ENCODE peak calls at places on chromosomes 12 and 14, in five cellular contexts. G, R, P, C and M are unnamed samples.

GRCh38 chr12:108614041-108614440 is 16.2 kb upstream of the TMEM119 start:
- DNase-seq in P (no peak), G (no peak), C (no peak), R (no peak), M (no peak)

GRCh38 chr12:128930591-128930990 is 77.3 kb downstream of the GLT1D1 start:
- DNase-seq in G (no peak), P (no peak), C (no peak), R (no peak), M (no peak)

GRCh38 chr14:97280526-97280925 is 483.3 kb downstream of the VRK1 start:
- DNase-seq in R (no peak), G (no peak), P (no peak), C (no peak), M (no peak)

GRCh38 chr12:32080435-32080834 is 26.2 kb upstream of the BICD1 start:
- DNase-seq in P (no peak), G (no peak), R (no peak), C (peak; percentile 22), M (no peak)

GRCh38 chr12:4307593-4308333 is 13.2 kb upstream of the TIGAR start:
- DNase-seq in R (peak; percentile 92), P (peak; percentile 61), G (peak; percentile 79), C (peak; percentile 85), M (peak; percentile 75)

GRCh38 chr14:24481622-24482324 is 26.3 kb downstream of the CMA1 start:
- DNase-seq in R (peak; percentile 46), P (no peak), C (peak; percentile 52), G (peak; percentile 8), M (peak; percentile 41)

GRCh38 chr14:67857778-67858350 is 38.3 kb downstream of the RAD51B start:
- DNase-seq in R (no peak), C (no peak), P (no peak), G (no peak), M (no peak)

GRCh38 chr12:5736016-5736415 is 209.0 kb downstream of the ANO2 start:
- DNase-seq in P (no peak), R (no peak), G (no peak), C (no peak), M (no peak)

GRCh38 chr14:100580316-100581227 is 6.6 kb downstream of the BEGAIN start:
- DNase-seq in G (no peak), R (no peak), C (no peak), P (peak; percentile 6), M (no peak)

GRCh38 chr12:32309811-32310755 is 89.3 kb upstream of the FGD4 start:
- DNase-seq in C (peak; percentile 55), R (peak; percentile 49), P (no peak), G (peak; percentile 29), M (peak; percentile 75)

GRCh38 chr14:55062517-55063351 is 11.3 kb downstream of the MAPK1IP1L start:
- DNase-seq in P (peak; percentile 68), G (no peak), C (no peak), R (no peak), M (no peak)

GRCh38 chr12:51392556-51393237 is 1.5 kb upstream of the GALNT6 start:
- DNase-seq in R (peak; percentile 68), G (no peak), C (no peak), P (no peak), M (no peak)

GRCh38 chr12:129662184-129662583 is 241.6 kb downstream of the TMEM132D start:
- DNase-seq in C (no peak), P (no peak), G (no peak), R (no peak), M (no peak)

GRCh38 chr12:119179335-119180021 is 747 bp downstream of the HSPB8 start:
- DNase-seq in P (no peak), C (peak; percentile 89), G (peak; percentile 70), R (peak; percentile 83), M (no peak)

GRCh38 chr12:93380480-93381121 is 2.9 kb downstream of the NUDT4 start:
- DNase-seq in R (peak; percentile 40), C (no peak), G (peak; percentile 70), P (no peak), M (peak; percentile 21)

GRCh38 chr12:111166779-111167540 is 201.9 kb downstream of the PHETA1 start:
- DNase-seq in C (no peak), P (peak; percentile 73), G (no peak), R (no peak), M (no peak)

GRCh38 chr14:99633913-99634312 is 11.0 kb upstream of the HHIPL1 start:
- DNase-seq in P (no peak), C (no peak), R (no peak), G (no peak), M (no peak)

GRCh38 chr14:61526405-61527312 is 168.7 kb upstream of the HIF1A start:
- DNase-seq in R (peak; percentile 30), P (peak; percentile 59), C (peak; percentile 33), G (no peak), M (no peak)

GRCh38 chr12:43973993-43974392 is 138.1 kb downstream of the TMEM117 start:
- DNase-seq in R (no peak), C (no peak), G (no peak), P (no peak), M (no peak)

GRCh38 chr14:88417594-88417993 is 32.1 kb downstream of the SPATA7 start:
- DNase-seq in G (no peak), R (no peak), C (no peak), P (no peak), M (no peak)
- H3K9me3 ChIP-seq in G (peaks cover 13% of the 10 kb centered on the region), R (peaks cover 14% of the 10 kb centered on the region), C (peaks cover 3% of the 10 kb centered on the region), P (peaks cover 47% of the 10 kb centered on the region), M (peaks cover 3% of the 10 kb centered on the region)

DNA sequence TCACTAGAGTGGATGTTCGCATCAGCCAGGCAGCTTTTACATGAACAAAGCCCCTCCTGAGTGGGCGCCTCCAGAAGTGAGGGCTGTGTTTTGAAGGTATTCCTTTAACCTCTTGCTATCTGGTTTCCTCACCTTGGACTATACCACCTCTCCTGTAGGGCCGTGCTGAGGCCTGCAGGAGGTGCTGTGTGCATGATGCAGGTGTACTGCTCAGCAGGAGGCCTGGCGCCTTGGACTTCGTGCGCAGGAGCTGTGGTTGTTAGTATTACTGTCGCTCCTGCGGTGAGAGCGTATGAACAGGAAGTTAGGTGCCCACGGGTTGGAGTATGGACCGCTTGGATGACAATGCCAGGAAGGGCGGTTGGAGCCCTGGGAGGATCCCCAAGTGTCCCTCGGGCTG is 130.7 kb downstream of the TSPAN9 start:
- DNase-seq in P (no peak), R (no peak), G (no peak), C (peak; percentile 39), M (no peak)
- TF ChIP-seq CTCF in P (peak; percentile 52), R (peak; percentile 10), G (peak; percentile 12), C (peak; percentile 17), M (peak; percentile 56)

GRCh38 chr14:76943072-76943471 is 85.4 kb downstream of the IRF2BPL start:
- DNase-seq in C (no peak), P (no peak), R (no peak), G (no peak), M (no peak)

GRCh38 chr14:76941544-76942287 is 86.8 kb downstream of the IRF2BPL start:
- DNase-seq in P (no peak), C (peak; percentile 74), R (no peak), G (no peak), M (no peak)

GRCh38 chr14:76939015-76939742 is 89.3 kb downstream of the IRF2BPL start:
- DNase-seq in G (no peak), P (no peak), R (no peak), C (no peak), M (no peak)

GRCh38 chr14:76940057-76940456 is 88.5 kb downstream of the IRF2BPL start:
- DNase-seq in R (no peak), G (no peak), P (no peak), C (peak; percentile 86), M (no peak)

DNA sequence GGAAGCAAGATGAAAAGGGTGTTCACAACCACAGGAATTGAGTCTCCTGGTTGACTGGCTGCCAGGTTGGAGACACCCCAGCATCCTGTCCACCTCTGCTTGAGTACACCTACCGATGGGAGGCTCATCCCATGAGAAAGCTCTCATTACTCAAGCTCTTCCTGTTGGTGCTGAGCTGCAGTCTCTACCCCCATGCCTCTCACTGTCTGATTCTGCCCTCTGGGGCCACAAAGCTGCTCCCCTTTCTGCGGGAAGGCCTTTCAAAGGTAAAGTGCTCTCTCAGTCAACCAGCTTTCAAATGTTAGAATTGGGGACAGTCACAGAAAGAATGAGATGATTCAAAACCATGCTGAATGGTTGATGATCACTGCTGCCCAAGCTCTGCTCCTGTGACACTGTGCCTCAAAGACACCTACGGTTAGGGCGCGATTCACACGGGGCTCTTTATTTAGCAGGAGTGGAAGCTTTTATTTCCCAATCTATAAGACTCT is 86.2 kb downstream of the IRF2BPL start:
- DNase-seq in R (no peak), G (no peak), C (no peak), P (no peak), M (no peak)
- H3K27ac ChIP-seq in R (no peak overlapping the region), G (no peak overlapping the region), C (peak overlapping the region; percentile 99), P (no peak overlapping the region), M (peak overlapping the region; percentile 40)

GRCh38 chr12:14410177-14410576 is 44.7 kb downstream of the ATF7IP start:
- DNase-seq in P (no peak), G (no peak), R (no peak), C (no peak), M (no peak)

GRCh38 chr12:14408208-14408607 is 42.7 kb downstream of the ATF7IP start:
- DNase-seq in G (peak; percentile 50), P (no peak), R (no peak), C (peak; percentile 33), M (peak; percentile 42)

GRCh38 chr12:14416658-14417057 is 51.2 kb downstream of the ATF7IP start:
- DNase-seq in C (peak; percentile 74), R (peak; percentile 46), P (no peak), G (peak; percentile 93), M (peak; percentile 90)

GRCh38 chr12:14410841-14411569 is 45.5 kb downstream of the ATF7IP start:
- DNase-seq in R (no peak), P (no peak), C (no peak), G (no peak), M (no peak)
- H3K9me3 ChIP-seq in R (no peaks in the 10 kb centered on the region), P (peaks cover 7% of the 10 kb centered on the region), C (no peaks in the 10 kb centered on the region), G (no peaks in the 10 kb centered on the region), M (peaks cover 24% of the 10 kb centered on the region)

GRCh38 chr14:93115069-93115919 is 431 bp downstream of the ITPK1 start:
- DNase-seq in C (peak; percentile 92), P (peak; percentile 91), G (peak; percentile 78), R (peak; percentile 97), M (peak; percentile 92)

GRCh38 chr14:93114068-93114710 is 1.5 kb downstream of the ITPK1 start:
- DNase-seq in C (no peak), P (no peak), G (no peak), R (peak; percentile 11), M (peak; percentile 15)

GRCh38 chr14:93116676-93117200 is 1.0 kb upstream of the ITPK1 start:
- DNase-seq in P (no peak), C (no peak), G (no peak), R (no peak), M (no peak)

GRCh38 chr14:93114713-93115068 is 1.0 kb downstream of the ITPK1 start:
- DNase-seq in C (peak; percentile 42), G (no peak), P (peak; percentile 32), R (no peak), M (no peak)

GRCh38 chr14:93115920-93116675 is at the start of gene ITPK1:
- DNase-seq in G (peak; percentile 41), R (peak; percentile 92), P (peak; percentile 55), C (peak; percentile 88), M (peak; percentile 75)
- TF ChIP-seq CTCF in G (peak; percentile 61), R (peak; percentile 26), P (peak; percentile 47), C (peak; percentile 14), M (no peak)